ENCODE peak calls at places on chromosomes 7 and 10, in seven cellular contexts. One of them, this sample, is unnamed.

GRCh38 chr7:87220026-87220733 is 648 bp upstream of the TMEM243 start:
- DNase-seq in lower leg skin: peak; percentile 96
- DNase-seq in brain microvascular endothelial cell: peak; percentile 60
- DNase-seq in GM13977: peak; percentile 80
- DNase-seq in upper lobe of right lung: peak; percentile 94
- DNase-seq in HCT116: peak; percentile 61
- DNase-seq in heart right ventricle: peak; percentile 60
- DNase-seq in this sample: peak; percentile 62

GRCh38 chr7:127954371-127954770 is 76.9 kb downstream of the LRRC4 start:
- DNase-seq in lower leg skin: no peak
- DNase-seq in brain microvascular endothelial cell: no peak
- DNase-seq in GM13977: no peak
- DNase-seq in upper lobe of right lung: no peak
- DNase-seq in HCT116: no peak
- DNase-seq in heart right ventricle: no peak
- DNase-seq in this sample: no peak

GRCh38 chr7:41916450-41916927 is 213.6 kb upstream of the INHBA start:
- DNase-seq in lower leg skin: no peak
- DNase-seq in brain microvascular endothelial cell: peak; percentile 96
- DNase-seq in GM13977: no peak
- DNase-seq in upper lobe of right lung: no peak
- DNase-seq in HCT116: no peak
- DNase-seq in heart right ventricle: no peak
- DNase-seq in this sample: no peak

GRCh38 chr7:131502810-131503545 is 53.5 kb downstream of the PODXL start:
- DNase-seq in lower leg skin: peak; percentile 85
- DNase-seq in brain microvascular endothelial cell: peak; percentile 55
- DNase-seq in GM13977: no peak
- DNase-seq in upper lobe of right lung: no peak
- DNase-seq in HCT116: no peak
- DNase-seq in heart right ventricle: peak; percentile 72
- DNase-seq in this sample: no peak

GRCh38 chr10:31147220-31147608 is 115.5 kb upstream of the ZNF438 start:
- DNase-seq in lower leg skin: no peak
- DNase-seq in brain microvascular endothelial cell: peak; percentile 66
- DNase-seq in GM13977: no peak
- DNase-seq in upper lobe of right lung: no peak
- DNase-seq in HCT116: peak; percentile 26
- DNase-seq in heart right ventricle: no peak
- DNase-seq in this sample: no peak

GRCh38 chr10:34789993-34790506 is 25.0 kb downstream of the PARD3 start:
- DNase-seq in lower leg skin: no peak
- DNase-seq in brain microvascular endothelial cell: no peak
- DNase-seq in GM13977: no peak
- DNase-seq in upper lobe of right lung: no peak
- DNase-seq in HCT116: no peak
- DNase-seq in heart right ventricle: no peak
- DNase-seq in this sample: no peak

GRCh38 chr7:81816312-81816711 is 46.5 kb upstream of the HGF start:
- DNase-seq in lower leg skin: no peak
- DNase-seq in brain microvascular endothelial cell: no peak
- DNase-seq in GM13977: no peak
- DNase-seq in upper lobe of right lung: no peak
- DNase-seq in HCT116: no peak
- DNase-seq in heart right ventricle: no peak
- DNase-seq in this sample: no peak

GRCh38 chr10:13894412-13895093 is 307.8 kb downstream of the PRPF18 start:
- DNase-seq in lower leg skin: no peak
- DNase-seq in brain microvascular endothelial cell: peak; percentile 31
- DNase-seq in GM13977: no peak
- DNase-seq in upper lobe of right lung: no peak
- DNase-seq in HCT116: no peak
- DNase-seq in heart right ventricle: no peak
- DNase-seq in this sample: no peak

GRCh38 chr7:128254470-128254869 is 13.4 kb downstream of the LEP start:
- DNase-seq in lower leg skin: no peak
- DNase-seq in brain microvascular endothelial cell: no peak
- DNase-seq in GM13977: no peak
- DNase-seq in upper lobe of right lung: no peak
- DNase-seq in HCT116: no peak
- DNase-seq in heart right ventricle: no peak
- DNase-seq in this sample: no peak

GRCh38 chr7:1136841-1137516 is 23.0 kb downstream of the ZFAND2A start:
- DNase-seq in lower leg skin: no peak
- DNase-seq in brain microvascular endothelial cell: no peak
- DNase-seq in GM13977: no peak
- DNase-seq in upper lobe of right lung: peak; percentile 51
- DNase-seq in HCT116: no peak
- DNase-seq in heart right ventricle: no peak
- DNase-seq in this sample: peak; percentile 11

GRCh38 chr7:151117565-151117964 is 31.3 kb downstream of the AGAP3 start:
- DNase-seq in lower leg skin: no peak
- DNase-seq in brain microvascular endothelial cell: no peak
- DNase-seq in GM13977: no peak
- DNase-seq in upper lobe of right lung: no peak
- DNase-seq in HCT116: no peak
- DNase-seq in heart right ventricle: no peak
- DNase-seq in this sample: no peak

GRCh38 chr7:51456471-51457060 is 140.0 kb upstream of the COBL start:
- DNase-seq in lower leg skin: no peak
- DNase-seq in brain microvascular endothelial cell: no peak
- DNase-seq in GM13977: no peak
- DNase-seq in upper lobe of right lung: no peak
- DNase-seq in HCT116: no peak
- DNase-seq in heart right ventricle: no peak
- DNase-seq in this sample: no peak

GRCh38 chr10:26488344-26488743 is 50.2 kb downstream of the APBB1IP start:
- DNase-seq in lower leg skin: no peak
- DNase-seq in brain microvascular endothelial cell: no peak
- DNase-seq in GM13977: no peak
- DNase-seq in upper lobe of right lung: no peak
- DNase-seq in HCT116: no peak
- DNase-seq in heart right ventricle: no peak
- DNase-seq in this sample: no peak

GRCh38 chr10:59622320-59622901 is 87.2 kb downstream of the SLC16A9 start:
- DNase-seq in lower leg skin: no peak
- DNase-seq in brain microvascular endothelial cell: peak; percentile 60
- DNase-seq in GM13977: peak; percentile 27
- DNase-seq in upper lobe of right lung: no peak
- DNase-seq in HCT116: peak; percentile 67
- DNase-seq in heart right ventricle: peak; percentile 28
- DNase-seq in this sample: no peak

GRCh38 chr7:113128028-113128427 is 9.7 kb upstream of the SMIM30 start:
- DNase-seq in lower leg skin: no peak
- DNase-seq in brain microvascular endothelial cell: no peak
- DNase-seq in GM13977: no peak
- DNase-seq in upper lobe of right lung: no peak
- DNase-seq in HCT116: no peak
- DNase-seq in heart right ventricle: no peak
- DNase-seq in this sample: no peak

GRCh38 chr10:105797234-105797890 is 1156.3 kb downstream of the SORCS3 start:
- DNase-seq in lower leg skin: no peak
- DNase-seq in brain microvascular endothelial cell: peak; percentile 0
- DNase-seq in GM13977: peak; percentile 24
- DNase-seq in upper lobe of right lung: no peak
- DNase-seq in HCT116: peak; percentile 10
- DNase-seq in heart right ventricle: no peak
- DNase-seq in this sample: no peak

GRCh38 chr10:4046030-4046429 is 261.0 kb upstream of the KLF6 start:
- DNase-seq in lower leg skin: no peak
- DNase-seq in brain microvascular endothelial cell: no peak
- DNase-seq in GM13977: peak; percentile 30
- DNase-seq in upper lobe of right lung: no peak
- DNase-seq in HCT116: no peak
- DNase-seq in heart right ventricle: no peak
- DNase-seq in this sample: no peak

GRCh38 chr10:89228136-89228535 is 21.0 kb upstream of the CH25H start:
- DNase-seq in lower leg skin: no peak
- DNase-seq in brain microvascular endothelial cell: no peak
- DNase-seq in GM13977: no peak
- DNase-seq in upper lobe of right lung: no peak
- DNase-seq in HCT116: no peak
- DNase-seq in heart right ventricle: no peak
- DNase-seq in this sample: no peak

GRCh38 chr10:27391325-27391724 is 112.8 kb upstream of the RAB18 start:
- DNase-seq in lower leg skin: no peak
- DNase-seq in brain microvascular endothelial cell: no peak
- DNase-seq in GM13977: no peak
- DNase-seq in upper lobe of right lung: no peak
- DNase-seq in HCT116: no peak
- DNase-seq in heart right ventricle: no peak
- DNase-seq in this sample: no peak

GRCh38 chr7:133530682-133531081 is 277.8 kb downstream of the EXOC4 start:
- DNase-seq in lower leg skin: no peak
- DNase-seq in brain microvascular endothelial cell: peak; percentile 48
- DNase-seq in GM13977: no peak
- DNase-seq in upper lobe of right lung: no peak
- DNase-seq in HCT116: no peak
- DNase-seq in heart right ventricle: peak; percentile 5
- DNase-seq in this sample: no peak

GRCh38 chr7:14859267-14859666 is 43.3 kb downstream of the DGKB start:
- DNase-seq in lower leg skin: no peak
- DNase-seq in brain microvascular endothelial cell: no peak
- DNase-seq in GM13977: no peak
- DNase-seq in upper lobe of right lung: no peak
- DNase-seq in HCT116: no peak
- DNase-seq in heart right ventricle: no peak
- DNase-seq in this sample: no peak

GRCh38 chr10:31940839-31941653 is 12.4 kb upstream of the ARHGAP12 start:
- DNase-seq in lower leg skin: no peak
- DNase-seq in brain microvascular endothelial cell: peak; percentile 98
- DNase-seq in GM13977: no peak
- DNase-seq in upper lobe of right lung: no peak
- DNase-seq in HCT116: peak; percentile 99
- DNase-seq in heart right ventricle: no peak
- DNase-seq in this sample: no peak

GRCh38 chr10:122850705-122851640 is 5.3 kb upstream of the CUZD1 start:
- DNase-seq in lower leg skin: no peak
- DNase-seq in brain microvascular endothelial cell: no peak
- DNase-seq in GM13977: no peak
- DNase-seq in upper lobe of right lung: no peak
- DNase-seq in HCT116: no peak
- DNase-seq in heart right ventricle: no peak
- DNase-seq in this sample: no peak

GRCh38 chr10:93859049-93859655 is 34.6 kb upstream of the SLC35G1 start:
- DNase-seq in lower leg skin: no peak
- DNase-seq in brain microvascular endothelial cell: no peak
- DNase-seq in GM13977: no peak
- DNase-seq in upper lobe of right lung: no peak
- DNase-seq in HCT116: peak; percentile 3
- DNase-seq in heart right ventricle: no peak
- DNase-seq in this sample: no peak

GRCh38 chr7:92751902-92752901 is 84.2 kb downstream of the CDK6 start:
- DNase-seq in lower leg skin: no peak
- DNase-seq in brain microvascular endothelial cell: peak; percentile 76
- DNase-seq in GM13977: no peak
- DNase-seq in upper lobe of right lung: no peak
- DNase-seq in HCT116: peak; percentile 77
- DNase-seq in heart right ventricle: no peak
- DNase-seq in this sample: no peak

GRCh38 chr7:47088329-47089067 is 493.4 kb downstream of the TNS3 start:
- DNase-seq in lower leg skin: no peak
- DNase-seq in brain microvascular endothelial cell: peak; percentile 63
- DNase-seq in GM13977: peak; percentile 60
- DNase-seq in upper lobe of right lung: peak; percentile 71
- DNase-seq in HCT116: peak; percentile 34
- DNase-seq in heart right ventricle: peak; percentile 65
- DNase-seq in this sample: no peak

GRCh38 chr10:71829171-71829570 is 21.9 kb downstream of the PSAP start:
- DNase-seq in lower leg skin: peak; percentile 86
- DNase-seq in brain microvascular endothelial cell: no peak
- DNase-seq in GM13977: no peak
- DNase-seq in upper lobe of right lung: no peak
- DNase-seq in HCT116: no peak
- DNase-seq in heart right ventricle: no peak
- DNase-seq in this sample: no peak
- TF ChIP-seq CTCF in lower leg skin: no peak
- TF ChIP-seq CTCF in brain microvascular endothelial cell: no peak
- TF ChIP-seq CTCF in GM13977: no peak
- TF ChIP-seq CTCF in upper lobe of right lung: no peak
- TF ChIP-seq CTCF in HCT116: no peak
- TF ChIP-seq CTCF in heart right ventricle: no peak
- TF ChIP-seq CTCF in this sample: no peak

DNA sequence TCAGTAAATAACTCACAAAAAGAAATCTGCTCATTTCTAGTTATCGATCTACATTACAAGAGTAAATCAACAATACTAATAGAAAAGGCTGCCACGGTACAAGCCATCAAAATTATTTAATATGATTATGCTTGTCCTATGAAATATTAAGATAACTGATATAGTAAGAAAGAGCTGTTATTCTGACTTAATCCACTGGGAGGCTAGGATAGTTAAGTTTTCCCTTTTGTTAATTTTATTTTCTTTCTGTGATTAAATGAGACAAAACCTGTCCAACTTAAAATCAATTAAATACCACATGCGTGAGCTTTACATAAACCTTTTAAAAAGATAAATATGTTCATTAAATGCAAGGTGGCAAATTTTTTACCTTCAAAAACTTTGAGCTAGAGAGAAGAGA is 114.8 kb downstream of the LMBR1 start:
- DNase-seq in lower leg skin: no peak
- DNase-seq in brain microvascular endothelial cell: no peak
- DNase-seq in GM13977: no peak
- DNase-seq in upper lobe of right lung: no peak
- DNase-seq in HCT116: no peak
- DNase-seq in heart right ventricle: no peak
- DNase-seq in this sample: no peak
- TF ChIP-seq CTCF in lower leg skin: no peak
- TF ChIP-seq CTCF in brain microvascular endothelial cell: no peak
- TF ChIP-seq CTCF in GM13977: peak; percentile 7
- TF ChIP-seq CTCF in upper lobe of right lung: peak; percentile 13
- TF ChIP-seq CTCF in HCT116: peak; percentile 27
- TF ChIP-seq CTCF in heart right ventricle: no peak
- TF ChIP-seq CTCF in this sample: no peak

DNA sequence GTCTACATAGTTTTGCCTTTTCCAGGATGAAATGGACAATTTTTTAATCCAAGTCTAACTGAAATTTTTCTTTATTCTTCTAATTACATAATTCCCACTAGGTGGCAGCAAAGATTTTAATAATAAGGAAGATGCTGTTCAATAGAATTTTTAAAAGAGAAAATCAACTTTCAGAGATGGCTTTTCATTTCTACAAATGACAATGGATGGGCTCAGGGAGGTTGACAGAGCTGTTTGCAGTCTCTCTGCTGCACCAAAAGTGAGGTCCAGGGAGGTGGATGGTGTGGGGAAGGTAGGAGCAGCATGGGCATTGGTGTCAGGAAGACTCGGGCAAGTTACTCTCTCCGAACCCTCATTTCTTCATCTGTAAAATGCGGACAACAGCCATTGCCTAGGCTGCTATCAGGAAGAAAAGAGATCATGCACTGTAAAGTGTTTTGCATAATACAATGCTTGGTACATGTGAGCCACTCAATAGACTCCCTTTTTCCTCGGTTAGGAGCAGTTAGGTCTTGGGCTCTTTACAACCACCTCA is 107.3 kb downstream of the ABLIM1 start:
- DNase-seq in lower leg skin: no peak
- DNase-seq in brain microvascular endothelial cell: no peak
- DNase-seq in GM13977: no peak
- DNase-seq in upper lobe of right lung: no peak
- DNase-seq in HCT116: peak; percentile 32
- DNase-seq in heart right ventricle: no peak
- DNase-seq in this sample: no peak
- TF ChIP-seq CTCF in lower leg skin: no peak
- TF ChIP-seq CTCF in brain microvascular endothelial cell: peak; percentile 9
- TF ChIP-seq CTCF in GM13977: peak; percentile 27
- TF ChIP-seq CTCF in upper lobe of right lung: peak; percentile 58
- TF ChIP-seq CTCF in HCT116: peak; percentile 78
- TF ChIP-seq CTCF in heart right ventricle: peak; percentile 17
- TF ChIP-seq CTCF in this sample: no peak

GRCh38 chr7:118918556-118918955 is 694.1 kb downstream of the ANKRD7 start:
- DNase-seq in lower leg skin: no peak
- DNase-seq in brain microvascular endothelial cell: no peak
- DNase-seq in GM13977: no peak
- DNase-seq in upper lobe of right lung: no peak
- DNase-seq in HCT116: peak; percentile 26
- DNase-seq in heart right ventricle: no peak
- DNase-seq in this sample: no peak
- TF ChIP-seq CTCF in lower leg skin: no peak
- TF ChIP-seq CTCF in brain microvascular endothelial cell: no peak
- TF ChIP-seq CTCF in GM13977: peak; percentile 18
- TF ChIP-seq CTCF in upper lobe of right lung: peak; percentile 33
- TF ChIP-seq CTCF in HCT116: peak; percentile 56
- TF ChIP-seq CTCF in heart right ventricle: no peak
- TF ChIP-seq CTCF in this sample: no peak